ENCODE peak calls at places on chromosomes 12 and 14, in seven cellular contexts. One of them, this sample, is unnamed.

GRCh38 chr12:130956456-130957303 is 3.0 kb downstream of the ADGRD1 start:
- DNase-seq in GM12892: no peak
- DNase-seq in progenitor cell of endocrine pancreas: no peak
- DNase-seq in stimulated activated CD8-positive, alpha-beta memory T cell treated with anti-CD3 and anti-CD28 coated beads, Interleukin-15, amount 100 ng/mL, for 1 hour: no peak
- DNase-seq in GM20000: no peak
- DNase-seq in NCI-H1417: no peak
- DNase-seq in CMK: no peak
- DNase-seq in this sample: no peak

GRCh38 chr12:70648191-70648590 is 11.0 kb upstream of the PTPRB start:
- DNase-seq in GM12892: no peak
- DNase-seq in progenitor cell of endocrine pancreas: no peak
- DNase-seq in stimulated activated CD8-positive, alpha-beta memory T cell treated with anti-CD3 and anti-CD28 coated beads, Interleukin-15, amount 100 ng/mL, for 1 hour: no peak
- DNase-seq in GM20000: no peak
- DNase-seq in NCI-H1417: no peak
- DNase-seq in CMK: no peak
- DNase-seq in this sample: no peak

GRCh38 chr12:5889381-5890047 is 55.5 kb downstream of the ANO2 start:
- DNase-seq in GM12892: no peak
- DNase-seq in progenitor cell of endocrine pancreas: no peak
- DNase-seq in stimulated activated CD8-positive, alpha-beta memory T cell treated with anti-CD3 and anti-CD28 coated beads, Interleukin-15, amount 100 ng/mL, for 1 hour: no peak
- DNase-seq in GM20000: no peak
- DNase-seq in NCI-H1417: no peak
- DNase-seq in CMK: peak
- DNase-seq in this sample: no peak

GRCh38 chr12:69329669-69330428 is 18.3 kb upstream of the LYZ start:
- DNase-seq in GM12892: no peak
- DNase-seq in progenitor cell of endocrine pancreas: no peak
- DNase-seq in stimulated activated CD8-positive, alpha-beta memory T cell treated with anti-CD3 and anti-CD28 coated beads, Interleukin-15, amount 100 ng/mL, for 1 hour: no peak
- DNase-seq in GM20000: no peak
- DNase-seq in NCI-H1417: no peak
- DNase-seq in CMK: no peak
- DNase-seq in this sample: no peak

GRCh38 chr12:1922075-1922709 is 3.7 kb upstream of the CACNA2D4 start:
- DNase-seq in GM12892: no peak
- DNase-seq in progenitor cell of endocrine pancreas: no peak
- DNase-seq in stimulated activated CD8-positive, alpha-beta memory T cell treated with anti-CD3 and anti-CD28 coated beads, Interleukin-15, amount 100 ng/mL, for 1 hour: no peak
- DNase-seq in GM20000: peak
- DNase-seq in NCI-H1417: no peak
- DNase-seq in CMK: no peak
- DNase-seq in this sample: no peak

GRCh38 chr14:34012369-34012768 is 61.5 kb upstream of the EGLN3 start:
- DNase-seq in GM12892: no peak
- DNase-seq in progenitor cell of endocrine pancreas: no peak
- DNase-seq in stimulated activated CD8-positive, alpha-beta memory T cell treated with anti-CD3 and anti-CD28 coated beads, Interleukin-15, amount 100 ng/mL, for 1 hour: no peak
- DNase-seq in GM20000: no peak
- DNase-seq in NCI-H1417: no peak
- DNase-seq in CMK: no peak
- DNase-seq in this sample: no peak

GRCh38 chr12:71967176-71967575 is 28.5 kb downstream of the TPH2 start:
- DNase-seq in GM12892: no peak
- DNase-seq in progenitor cell of endocrine pancreas: no peak
- DNase-seq in stimulated activated CD8-positive, alpha-beta memory T cell treated with anti-CD3 and anti-CD28 coated beads, Interleukin-15, amount 100 ng/mL, for 1 hour: no peak
- DNase-seq in GM20000: no peak
- DNase-seq in NCI-H1417: no peak
- DNase-seq in CMK: no peak
- DNase-seq in this sample: no peak

GRCh38 chr14:72792051-72792788 is 101.7 kb downstream of the DPF3 start:
- DNase-seq in GM12892: no peak
- DNase-seq in progenitor cell of endocrine pancreas: no peak
- DNase-seq in stimulated activated CD8-positive, alpha-beta memory T cell treated with anti-CD3 and anti-CD28 coated beads, Interleukin-15, amount 100 ng/mL, for 1 hour: no peak
- DNase-seq in GM20000: no peak
- DNase-seq in NCI-H1417: no peak
- DNase-seq in CMK: no peak
- DNase-seq in this sample: no peak

GRCh38 chr14:70782361-70782760 is 27.0 kb downstream of the MAP3K9 start:
- DNase-seq in GM12892: no peak
- DNase-seq in progenitor cell of endocrine pancreas: no peak
- DNase-seq in stimulated activated CD8-positive, alpha-beta memory T cell treated with anti-CD3 and anti-CD28 coated beads, Interleukin-15, amount 100 ng/mL, for 1 hour: no peak
- DNase-seq in GM20000: no peak
- DNase-seq in NCI-H1417: no peak
- DNase-seq in CMK: peak
- DNase-seq in this sample: no peak

GRCh38 chr12:65100140-65100539 is 21.0 kb downstream of the WIF1 start:
- DNase-seq in GM12892: no peak
- DNase-seq in progenitor cell of endocrine pancreas: no peak
- DNase-seq in stimulated activated CD8-positive, alpha-beta memory T cell treated with anti-CD3 and anti-CD28 coated beads, Interleukin-15, amount 100 ng/mL, for 1 hour: no peak
- DNase-seq in GM20000: no peak
- DNase-seq in NCI-H1417: no peak
- DNase-seq in CMK: no peak
- DNase-seq in this sample: no peak

GRCh38 chr14:55841625-55842024 is 261.6 kb downstream of the KTN1 start:
- DNase-seq in GM12892: no peak
- DNase-seq in progenitor cell of endocrine pancreas: no peak
- DNase-seq in stimulated activated CD8-positive, alpha-beta memory T cell treated with anti-CD3 and anti-CD28 coated beads, Interleukin-15, amount 100 ng/mL, for 1 hour: no peak
- DNase-seq in GM20000: no peak
- DNase-seq in NCI-H1417: peak
- DNase-seq in CMK: no peak
- DNase-seq in this sample: no peak

GRCh38 chr12:452667-453210 is 7.0 kb upstream of the B4GALNT3 start:
- DNase-seq in GM12892: peak
- DNase-seq in progenitor cell of endocrine pancreas: no peak
- DNase-seq in stimulated activated CD8-positive, alpha-beta memory T cell treated with anti-CD3 and anti-CD28 coated beads, Interleukin-15, amount 100 ng/mL, for 1 hour: no peak
- DNase-seq in GM20000: peak
- DNase-seq in NCI-H1417: no peak
- DNase-seq in CMK: no peak
- DNase-seq in this sample: no peak

GRCh38 chr14:81268016-81268416 is 47.3 kb upstream of the GTF2A1 start:
- DNase-seq in GM12892: no peak
- DNase-seq in progenitor cell of endocrine pancreas: no peak
- DNase-seq in stimulated activated CD8-positive, alpha-beta memory T cell treated with anti-CD3 and anti-CD28 coated beads, Interleukin-15, amount 100 ng/mL, for 1 hour: no peak
- DNase-seq in GM20000: no peak
- DNase-seq in NCI-H1417: peak
- DNase-seq in CMK: no peak
- DNase-seq in this sample: no peak

GRCh38 chr14:68808696-68809095 is 15.8 kb upstream of the ZFP36L1 start:
- DNase-seq in GM12892: no peak
- DNase-seq in progenitor cell of endocrine pancreas: no peak
- DNase-seq in stimulated activated CD8-positive, alpha-beta memory T cell treated with anti-CD3 and anti-CD28 coated beads, Interleukin-15, amount 100 ng/mL, for 1 hour: no peak
- DNase-seq in GM20000: no peak
- DNase-seq in NCI-H1417: no peak
- DNase-seq in CMK: no peak
- DNase-seq in this sample: no peak

GRCh38 chr14:56996721-56997399 is 186.6 kb upstream of the OTX2 start:
- DNase-seq in GM12892: no peak
- DNase-seq in progenitor cell of endocrine pancreas: no peak
- DNase-seq in stimulated activated CD8-positive, alpha-beta memory T cell treated with anti-CD3 and anti-CD28 coated beads, Interleukin-15, amount 100 ng/mL, for 1 hour: no peak
- DNase-seq in GM20000: no peak
- DNase-seq in NCI-H1417: no peak
- DNase-seq in CMK: no peak
- DNase-seq in this sample: no peak

GRCh38 chr12:103814436-103814835 is 26.6 kb downstream of the NT5DC3 start:
- DNase-seq in GM12892: no peak
- DNase-seq in progenitor cell of endocrine pancreas: no peak
- DNase-seq in stimulated activated CD8-positive, alpha-beta memory T cell treated with anti-CD3 and anti-CD28 coated beads, Interleukin-15, amount 100 ng/mL, for 1 hour: no peak
- DNase-seq in GM20000: no peak
- DNase-seq in NCI-H1417: no peak
- DNase-seq in CMK: no peak
- DNase-seq in this sample: no peak

GRCh38 chr12:6652391-6652790 is 5.2 kb upstream of the ACRBP start:
- DNase-seq in GM12892: no peak
- DNase-seq in progenitor cell of endocrine pancreas: no peak
- DNase-seq in stimulated activated CD8-positive, alpha-beta memory T cell treated with anti-CD3 and anti-CD28 coated beads, Interleukin-15, amount 100 ng/mL, for 1 hour: no peak
- DNase-seq in GM20000: no peak
- DNase-seq in NCI-H1417: no peak
- DNase-seq in CMK: no peak
- DNase-seq in this sample: no peak

GRCh38 chr12:122886851-122887816 is 8.8 kb downstream of the VPS37B start:
- DNase-seq in GM12892: no peak
- DNase-seq in progenitor cell of endocrine pancreas: no peak
- DNase-seq in stimulated activated CD8-positive, alpha-beta memory T cell treated with anti-CD3 and anti-CD28 coated beads, Interleukin-15, amount 100 ng/mL, for 1 hour: no peak
- DNase-seq in GM20000: no peak
- DNase-seq in NCI-H1417: no peak
- DNase-seq in CMK: no peak
- DNase-seq in this sample: peak

GRCh38 chr14:37490607-37491006 is 104.4 kb downstream of the FOXA1 start:
- DNase-seq in GM12892: no peak
- DNase-seq in progenitor cell of endocrine pancreas: no peak
- DNase-seq in stimulated activated CD8-positive, alpha-beta memory T cell treated with anti-CD3 and anti-CD28 coated beads, Interleukin-15, amount 100 ng/mL, for 1 hour: no peak
- DNase-seq in GM20000: no peak
- DNase-seq in NCI-H1417: no peak
- DNase-seq in CMK: no peak
- DNase-seq in this sample: no peak

GRCh38 chr14:95759952-95760351 is 46.0 kb upstream of the TCL1A start:
- DNase-seq in GM12892: no peak
- DNase-seq in progenitor cell of endocrine pancreas: no peak
- DNase-seq in stimulated activated CD8-positive, alpha-beta memory T cell treated with anti-CD3 and anti-CD28 coated beads, Interleukin-15, amount 100 ng/mL, for 1 hour: no peak
- DNase-seq in GM20000: no peak
- DNase-seq in NCI-H1417: no peak
- DNase-seq in CMK: no peak
- DNase-seq in this sample: no peak

GRCh38 chr12:20885552-20885951 is 75.0 kb downstream of the SLCO1B3 start:
- DNase-seq in GM12892: no peak
- DNase-seq in progenitor cell of endocrine pancreas: no peak
- DNase-seq in stimulated activated CD8-positive, alpha-beta memory T cell treated with anti-CD3 and anti-CD28 coated beads, Interleukin-15, amount 100 ng/mL, for 1 hour: no peak
- DNase-seq in GM20000: no peak
- DNase-seq in NCI-H1417: no peak
- DNase-seq in CMK: no peak
- DNase-seq in this sample: no peak

GRCh38 chr12:69096669-69097364 is 142.6 kb upstream of the CPSF6 start:
- DNase-seq in GM12892: no peak
- DNase-seq in progenitor cell of endocrine pancreas: no peak
- DNase-seq in stimulated activated CD8-positive, alpha-beta memory T cell treated with anti-CD3 and anti-CD28 coated beads, Interleukin-15, amount 100 ng/mL, for 1 hour: no peak
- DNase-seq in GM20000: no peak
- DNase-seq in NCI-H1417: no peak
- DNase-seq in CMK: no peak
- DNase-seq in this sample: no peak

GRCh38 chr14:102445066-102445465 is 64.5 kb downstream of the ANKRD9 start:
- DNase-seq in GM12892: no peak
- DNase-seq in progenitor cell of endocrine pancreas: no peak
- DNase-seq in stimulated activated CD8-positive, alpha-beta memory T cell treated with anti-CD3 and anti-CD28 coated beads, Interleukin-15, amount 100 ng/mL, for 1 hour: no peak
- DNase-seq in GM20000: no peak
- DNase-seq in NCI-H1417: no peak
- DNase-seq in CMK: no peak
- DNase-seq in this sample: no peak

GRCh38 chr12:89064780-89065179 is 287.5 kb downstream of the DUSP6 start:
- DNase-seq in GM12892: no peak
- DNase-seq in progenitor cell of endocrine pancreas: no peak
- DNase-seq in stimulated activated CD8-positive, alpha-beta memory T cell treated with anti-CD3 and anti-CD28 coated beads, Interleukin-15, amount 100 ng/mL, for 1 hour: no peak
- DNase-seq in GM20000: no peak
- DNase-seq in NCI-H1417: no peak
- DNase-seq in CMK: no peak
- DNase-seq in this sample: no peak